ENCODE peak calls at places on chromosome 4, in seven cellular contexts. V, Q, P, S, I, L and D are unnamed samples.

GRCh38 chr4:150949943-150950342 is 65.1 kb downstream of the LRBA start:
- DNase-seq in V (no peak), Q (no peak), P (no peak), S (no peak), I (no peak), L (no peak), D (no peak)

GRCh38 chr4:17511041-17511949 is 595 bp downstream of the QDPR start:
- DNase-seq in V (peak; percentile 36), Q (peak; percentile 38), P (peak; percentile 35), S (peak; percentile 41), I (peak; percentile 46), L (peak; percentile 29), D (peak; percentile 91)

GRCh38 chr4:149279331-149279730 is 536.3 kb downstream of the IQCM start:
- DNase-seq in V (no peak), Q (no peak), P (no peak), S (no peak), I (no peak), L (no peak), D (no peak)

GRCh38 chr4:7956306-7957112 is 16.8 kb upstream of the AFAP1 start:
- DNase-seq in V (no peak), Q (peak; percentile 70), P (no peak), S (peak; percentile 62), I (no peak), L (no peak), D (no peak)

GRCh38 chr4:171896426-171896825 is 83.2 kb downstream of the GALNTL6 start:
- DNase-seq in V (no peak), Q (no peak), P (no peak), S (no peak), I (no peak), L (no peak), D (no peak)

GRCh38 chr4:1557221-1557597 is 126.9 kb downstream of the FAM53A start:
- DNase-seq in V (no peak), Q (no peak), P (no peak), S (no peak), I (no peak), L (no peak), D (no peak)

GRCh38 chr4:986949-987688 is at the start of gene IDUA:
- DNase-seq in V (peak; percentile 82), Q (peak; percentile 54), P (peak; percentile 86), S (peak; percentile 56), I (peak; percentile 75), L (peak; percentile 84), D (peak; percentile 92)

GRCh38 chr4:8016527-8016926 is 76.9 kb upstream of the AFAP1 start:
- DNase-seq in V (no peak), Q (no peak), P (no peak), S (no peak), I (no peak), L (no peak), D (no peak)

GRCh38 chr4:146637853-146638800 is 566 bp upstream of the POU4F2 start:
- DNase-seq in V (no peak), Q (no peak), P (no peak), S (no peak), I (no peak), L (no peak), D (no peak)

GRCh38 chr4:26020083-26020668 is 106.2 kb downstream of the SMIM20 start:
- DNase-seq in V (peak; percentile 3), Q (peak; percentile 85), P (no peak), S (peak; percentile 94), I (no peak), L (no peak), D (no peak)

GRCh38 chr4:72919937-72920336 is 149.6 kb downstream of the COX18 start:
- DNase-seq in V (no peak), Q (no peak), P (no peak), S (no peak), I (no peak), L (no peak), D (no peak)

GRCh38 chr4:47839259-47839658 is 1.4 kb upstream of the CORIN start:
- DNase-seq in V (no peak), Q (peak; percentile 54), P (no peak), S (peak; percentile 47), I (peak; percentile 88), L (no peak), D (no peak)

GRCh38 chr4:2745981-2746806 is 9.9 kb downstream of the TNIP2 start:
- DNase-seq in V (peak; percentile 83), Q (peak; percentile 40), P (peak; percentile 81), S (peak; percentile 35), I (peak; percentile 56), L (peak; percentile 92), D (no peak)

GRCh38 chr4:138199568-138200235 is 42.4 kb downstream of the SLC7A11 start:
- DNase-seq in V (no peak), Q (peak; percentile 33), P (no peak), S (no peak), I (no peak), L (no peak), D (no peak)

GRCh38 chr4:141077611-141078225 is 55.6 kb downstream of the RNF150 start:
- DNase-seq in V (no peak), Q (no peak), P (no peak), S (no peak), I (no peak), L (no peak), D (no peak)

GRCh38 chr4:41590591-41590990 is 52.6 kb downstream of the LIMCH1 start:
- DNase-seq in V (no peak), Q (no peak), P (no peak), S (no peak), I (no peak), L (no peak), D (no peak)

GRCh38 chr4:236028-236427 is 69.2 kb downstream of the ZNF732 start:
- DNase-seq in V (no peak), Q (no peak), P (no peak), S (no peak), I (no peak), L (no peak), D (no peak)

GRCh38 chr4:139815646-139816601 is 150.3 kb downstream of the MGST2 start:
- DNase-seq in V (no peak), Q (peak; percentile 81), P (no peak), S (peak; percentile 83), I (peak; percentile 82), L (no peak), D (no peak)

GRCh38 chr4:13920901-13921300 is 293.4 kb upstream of the BOD1L1 start:
- DNase-seq in V (no peak), Q (peak; percentile 100), P (no peak), S (peak; percentile 99), I (peak; percentile 23), L (no peak), D (no peak)

GRCh38 chr4:8746523-8747466 is 124.8 kb downstream of the HMX1 start:
- DNase-seq in V (no peak), Q (no peak), P (no peak), S (no peak), I (no peak), L (no peak), D (no peak)